ENCODE peak calls at places on chromosomes 11 and 22, in eight cellular contexts. K, C, D, F, R, A, U and W are unnamed samples.

GRCh38 chr22:48906177-48906835 is 921.4 kb downstream of the BRD1 start:
- DNase-seq in K (no peak), C (no peak), D (no peak), F (no peak), R (no peak), A (no peak), U (no peak), W (no peak)

GRCh38 chr22:42419328-42419881 is 12.8 kb downstream of the NFAM1 start:
- DNase-seq in K (no peak), C (no peak), D (no peak), F (no peak), R (no peak), A (no peak), U (no peak), W (no peak)

GRCh38 chr22:39214006-39214382 is 30.8 kb downstream of the PDGFB start:
- DNase-seq in K (no peak), C (no peak), D (no peak), F (peak; percentile 31), R (no peak), A (peak; percentile 13), U (no peak), W (no peak)

GRCh38 chr22:28268176-28268575 is 349.1 kb upstream of the PITPNB start:
- DNase-seq in K (no peak), C (no peak), D (peak; percentile 55), F (peak; percentile 16), R (no peak), A (peak; percentile 2), U (no peak), W (no peak)

GRCh38 chr11:62601114-62601363 is 626 bp downstream of the MTA2 start:
- DNase-seq in K (peak; percentile 41), C (no peak), D (no peak), F (no peak), R (no peak), A (peak; percentile 35), U (no peak), W (no peak)

GRCh38 chr11:13883042-13883441 is 79.5 kb upstream of the SPON1 start:
- DNase-seq in K (no peak), C (no peak), D (no peak), F (no peak), R (no peak), A (no peak), U (no peak), W (no peak)

GRCh38 chr22:35477911-35478582 is 62.6 kb upstream of the RASD2 start:
- DNase-seq in K (peak; percentile 70), C (peak; percentile 43), D (peak; percentile 83), F (no peak), R (peak; percentile 54), A (peak; percentile 96), U (peak; percentile 78), W (peak; percentile 40)

GRCh38 chr22:46823654-46824053 is 61.2 kb downstream of the TBC1D22A start:
- DNase-seq in K (no peak), C (no peak), D (no peak), F (no peak), R (no peak), A (no peak), U (no peak), W (no peak)

GRCh38 chr11:106091480-106092123 is 14.1 kb downstream of the AASDHPPT start:
- DNase-seq in K (peak; percentile 80), C (no peak), D (peak; percentile 88), F (peak; percentile 69), R (no peak), A (peak; percentile 65), U (no peak), W (no peak)

GRCh38 chr11:117090111-117090706 is 8.0 kb downstream of the SIK3 start:
- DNase-seq in K (no peak), C (no peak), D (peak; percentile 38), F (peak; percentile 85), R (no peak), A (peak; percentile 93), U (no peak), W (no peak)

GRCh38 chr11:103897156-103897555 is 139.3 kb upstream of the DDI1 start:
- DNase-seq in K (no peak), C (no peak), D (no peak), F (no peak), R (no peak), A (no peak), U (no peak), W (no peak)

GRCh38 chr11:100719809-100720221 is 32.7 kb downstream of the ARHGAP42 start:
- DNase-seq in K (peak; percentile 92), C (peak; percentile 29), D (peak; percentile 91), F (peak; percentile 79), R (peak; percentile 36), A (peak; percentile 94), U (peak; percentile 62), W (peak; percentile 62)

GRCh38 chr11:120643254-120643653 is 131.7 kb downstream of the GRIK4 start:
- DNase-seq in K (no peak), C (no peak), D (no peak), F (no peak), R (no peak), A (no peak), U (no peak), W (no peak)

GRCh38 chr11:18522388-18522787 is 4.4 kb downstream of the TSG101 start:
- DNase-seq in K (peak; percentile 15), C (no peak), D (no peak), F (no peak), R (no peak), A (no peak), U (no peak), W (no peak)

GRCh38 chr11:92216789-92217188 is 7.8 kb upstream of the FAT3 start:
- DNase-seq in K (no peak), C (no peak), D (no peak), F (no peak), R (no peak), A (no peak), U (no peak), W (no peak)

GRCh38 chr11:35141538-35141937 is 2.6 kb downstream of the CD44 start:
- DNase-seq in K (no peak), C (peak; percentile 50), D (no peak), F (no peak), R (no peak), A (peak; percentile 73), U (peak; percentile 53), W (peak; percentile 34)

GRCh38 chr22:24502540-24502939 is 7.4 kb downstream of the UPB1 start:
- DNase-seq in K (no peak), C (no peak), D (no peak), F (no peak), R (no peak), A (no peak), U (no peak), W (no peak)

GRCh38 chr11:96738311-96738710 is 348.5 kb downstream of the JRKL start:
- DNase-seq in K (no peak), C (no peak), D (no peak), F (no peak), R (no peak), A (no peak), U (no peak), W (no peak)

GRCh38 chr11:72591785-72592490 is 82.3 kb downstream of the PDE2A start:
- DNase-seq in K (no peak), C (no peak), D (no peak), F (no peak), R (no peak), A (no peak), U (no peak), W (no peak)

GRCh38 chr11:10778217-10778970 is 27.3 kb downstream of the CTR9 start:
- DNase-seq in K (peak; percentile 75), C (no peak), D (peak; percentile 86), F (no peak), R (no peak), A (no peak), U (peak; percentile 87), W (peak; percentile 56)

GRCh38 chr11:23632293-23632692 is 772.0 kb upstream of the CCDC179 start:
- DNase-seq in K (no peak), C (no peak), D (no peak), F (no peak), R (no peak), A (no peak), U (no peak), W (no peak)

GRCh38 chr11:2912498-2912897 is 16.7 kb downstream of the PHLDA2 start:
- DNase-seq in K (peak; percentile 63), C (peak; percentile 93), D (peak; percentile 86), F (peak; percentile 96), R (no peak), A (peak; percentile 96), U (no peak), W (no peak)

GRCh38 chr11:2583605-2583958 is 116.2 kb downstream of the KCNQ1OT1 start:
- DNase-seq in K (no peak), C (no peak), D (no peak), F (no peak), R (no peak), A (no peak), U (no peak), W (no peak)

GRCh38 chr11:76719281-76719680 is 48.7 kb upstream of the LRRC32 start:
- DNase-seq in K (no peak), C (no peak), D (no peak), F (no peak), R (no peak), A (no peak), U (no peak), W (no peak)
- H3K27ac ChIP-seq in K (no peak overlapping the region), C (no peak overlapping the region), D (no peak overlapping the region), F (no peak overlapping the region), R (no peak overlapping the region), A (no peak overlapping the region), U (no peak overlapping the region), W (no peak overlapping the region)

GRCh38 chr11:84993386-84993785 is 633.8 kb downstream of the DLG2 start:
- DNase-seq in K (no peak), C (no peak), D (peak; percentile 5), F (peak; percentile 4), R (no peak), A (peak; percentile 63), U (no peak), W (no peak)
- TF ChIP-seq CTCF in K (no peak), C (no peak), D (no peak), F (peak; percentile 40), R (no peak), A (peak; percentile 88), U (no peak), W (no peak)

GRCh38 chr11:68890490-68891231 is 13.0 kb downstream of the MRPL21 start:
- DNase-seq in K (peak; percentile 80), C (peak; percentile 26), D (peak; percentile 87), F (no peak), R (no peak), A (no peak), U (peak; percentile 91), W (peak; percentile 79)
- H3K27ac ChIP-seq in K (peak overlapping the region; percentile 28), C (peak overlapping the region; percentile 17), D (peak overlapping the region; percentile 78), F (no peak overlapping the region), R (no peak overlapping the region), A (no peak overlapping the region), U (peak overlapping the region; percentile 73), W (peak overlapping the region; percentile 63)

GRCh38 chr22:20155330-20156041 is 4.6 kb upstream of the CCDC188 start:
- DNase-seq in K (peak; percentile 24), C (no peak), D (peak; percentile 73), F (peak; percentile 49), R (no peak), A (no peak), U (peak; percentile 72), W (no peak)

GRCh38 chr22:20156042-20156389 is 5.2 kb upstream of the CCDC188 start:
- DNase-seq in K (no peak), C (no peak), D (no peak), F (no peak), R (no peak), A (no peak), U (no peak), W (no peak)

GRCh38 chr22:20156611-20157415 is 6.0 kb upstream of the CCDC188 start:
- DNase-seq in K (peak; percentile 79), C (peak; percentile 71), D (peak; percentile 58), F (peak; percentile 46), R (peak; percentile 93), A (peak; percentile 82), U (peak; percentile 89), W (peak; percentile 63)

GRCh38 chr22:20153945-20154344 is 3.1 kb upstream of the CCDC188 start:
- DNase-seq in K (no peak), C (no peak), D (no peak), F (no peak), R (no peak), A (no peak), U (no peak), W (no peak)

GRCh38 chr22:20154602-20155183 is 3.8 kb upstream of the CCDC188 start:
- DNase-seq in K (no peak), C (no peak), D (no peak), F (no peak), R (no peak), A (no peak), U (no peak), W (no peak)
- TF ChIP-seq CTCF in K (no peak), C (no peak), D (no peak), F (no peak), R (no peak), A (no peak), U (no peak), W (no peak)